ENCODE peak calls at places on chromosomes 4 and X, in seven cellular contexts. One of them, this sample, is unnamed.

GRCh38 chr4:186104895-186105720 is 604 bp downstream of the FAM149A start:
- DNase-seq in IMR-90: no peak
- DNase-seq in astrocyte of the spinal cord: no peak
- DNase-seq in pancreas: peak
- DNase-seq in neural progenitor cell: peak
- DNase-seq in fibroblast of mammary gland: no peak
- DNase-seq in HCT116: no peak
- DNase-seq in this sample: no peak

GRCh38 chrX:123475068-123475724 is 257.7 kb downstream of the THOC2 start:
- DNase-seq in IMR-90: no peak
- DNase-seq in neural progenitor cell: no peak
- DNase-seq in HCT116: no peak
- DNase-seq in astrocyte of the spinal cord: no peak
- DNase-seq in fibroblast of mammary gland: peak
- DNase-seq in pancreas: no peak
- DNase-seq in this sample: peak

GRCh38 chr4:22463179-22463578 is 52.7 kb downstream of the ADGRA3 start:
- DNase-seq in IMR-90: no peak
- DNase-seq in astrocyte of the spinal cord: no peak
- DNase-seq in pancreas: no peak
- DNase-seq in HCT116: no peak
- DNase-seq in fibroblast of mammary gland: no peak
- DNase-seq in neural progenitor cell: no peak
- DNase-seq in this sample: no peak

GRCh38 chrX:39633293-39633692 is 464.5 kb downstream of the BCOR start:
- DNase-seq in astrocyte of the spinal cord: peak
- DNase-seq in neural progenitor cell: no peak
- DNase-seq in fibroblast of mammary gland: peak
- DNase-seq in HCT116: no peak
- DNase-seq in pancreas: no peak
- DNase-seq in IMR-90: no peak
- DNase-seq in this sample: peak

GRCh38 chr4:34158883-34159282 is 2085.4 kb downstream of the ARAP2 start:
- DNase-seq in fibroblast of mammary gland: peak
- DNase-seq in HCT116: no peak
- DNase-seq in pancreas: no peak
- DNase-seq in IMR-90: peak
- DNase-seq in neural progenitor cell: no peak
- DNase-seq in astrocyte of the spinal cord: no peak
- DNase-seq in this sample: no peak

GRCh38 chr4:79273918-79274317 is 51.9 kb downstream of the NAA11 start:
- DNase-seq in neural progenitor cell: no peak
- DNase-seq in pancreas: no peak
- DNase-seq in IMR-90: no peak
- DNase-seq in astrocyte of the spinal cord: no peak
- DNase-seq in HCT116: no peak
- DNase-seq in fibroblast of mammary gland: peak
- DNase-seq in this sample: no peak

GRCh38 chr4:138972956-138973819 is 42.4 kb upstream of the NOCT start:
- DNase-seq in IMR-90: no peak
- DNase-seq in neural progenitor cell: peak
- DNase-seq in HCT116: no peak
- DNase-seq in fibroblast of mammary gland: no peak
- DNase-seq in pancreas: no peak
- DNase-seq in astrocyte of the spinal cord: no peak
- DNase-seq in this sample: no peak

GRCh38 chrX:129957241-129958099 is 25.0 kb upstream of the BCORL1 start:
- DNase-seq in neural progenitor cell: peak
- DNase-seq in astrocyte of the spinal cord: peak
- DNase-seq in pancreas: peak
- DNase-seq in fibroblast of mammary gland: peak
- DNase-seq in HCT116: peak
- DNase-seq in IMR-90: peak
- DNase-seq in this sample: no peak

GRCh38 chr4:132504438-132504837 is 644.7 kb upstream of the PCDH10 start:
- DNase-seq in neural progenitor cell: no peak
- DNase-seq in HCT116: no peak
- DNase-seq in pancreas: no peak
- DNase-seq in fibroblast of mammary gland: no peak
- DNase-seq in astrocyte of the spinal cord: peak
- DNase-seq in IMR-90: no peak
- DNase-seq in this sample: peak

GRCh38 chr4:55312491-55313101 is 33.4 kb upstream of the SRD5A3 start:
- DNase-seq in neural progenitor cell: peak
- DNase-seq in IMR-90: peak
- DNase-seq in HCT116: peak
- DNase-seq in fibroblast of mammary gland: peak
- DNase-seq in astrocyte of the spinal cord: peak
- DNase-seq in pancreas: no peak
- DNase-seq in this sample: peak

GRCh38 chr4:76687730-76688441 is 210.1 kb downstream of the SOWAHB start:
- DNase-seq in IMR-90: no peak
- DNase-seq in pancreas: no peak
- DNase-seq in HCT116: no peak
- DNase-seq in neural progenitor cell: peak
- DNase-seq in fibroblast of mammary gland: no peak
- DNase-seq in astrocyte of the spinal cord: no peak
- DNase-seq in this sample: no peak

GRCh38 chrX:105424729-105425128 is 204.2 kb upstream of the TEX13A start:
- DNase-seq in IMR-90: no peak
- DNase-seq in pancreas: no peak
- DNase-seq in astrocyte of the spinal cord: no peak
- DNase-seq in HCT116: no peak
- DNase-seq in fibroblast of mammary gland: no peak
- DNase-seq in neural progenitor cell: no peak
- DNase-seq in this sample: no peak

GRCh38 chr4:118327554-118328241 is 25.1 kb downstream of the PRSS12 start:
- DNase-seq in astrocyte of the spinal cord: no peak
- DNase-seq in fibroblast of mammary gland: peak
- DNase-seq in pancreas: no peak
- DNase-seq in HCT116: no peak
- DNase-seq in neural progenitor cell: no peak
- DNase-seq in IMR-90: peak
- DNase-seq in this sample: no peak

GRCh38 chr4:118326585-118326984 is 26.2 kb downstream of the PRSS12 start:
- DNase-seq in HCT116: no peak
- DNase-seq in neural progenitor cell: no peak
- DNase-seq in fibroblast of mammary gland: no peak
- DNase-seq in astrocyte of the spinal cord: no peak
- DNase-seq in IMR-90: no peak
- DNase-seq in pancreas: no peak
- DNase-seq in this sample: no peak

GRCh38 chr4:118318931-118319330 is 33.9 kb downstream of the PRSS12 start:
- DNase-seq in fibroblast of mammary gland: no peak
- DNase-seq in pancreas: no peak
- DNase-seq in neural progenitor cell: no peak
- DNase-seq in IMR-90: no peak
- DNase-seq in astrocyte of the spinal cord: no peak
- DNase-seq in HCT116: no peak
- DNase-seq in this sample: peak

GRCh38 chr4:118325443-118325842 is 27.4 kb downstream of the PRSS12 start:
- DNase-seq in IMR-90: no peak
- DNase-seq in pancreas: no peak
- DNase-seq in fibroblast of mammary gland: peak
- DNase-seq in HCT116: no peak
- DNase-seq in neural progenitor cell: no peak
- DNase-seq in astrocyte of the spinal cord: no peak
- DNase-seq in this sample: no peak

DNA sequence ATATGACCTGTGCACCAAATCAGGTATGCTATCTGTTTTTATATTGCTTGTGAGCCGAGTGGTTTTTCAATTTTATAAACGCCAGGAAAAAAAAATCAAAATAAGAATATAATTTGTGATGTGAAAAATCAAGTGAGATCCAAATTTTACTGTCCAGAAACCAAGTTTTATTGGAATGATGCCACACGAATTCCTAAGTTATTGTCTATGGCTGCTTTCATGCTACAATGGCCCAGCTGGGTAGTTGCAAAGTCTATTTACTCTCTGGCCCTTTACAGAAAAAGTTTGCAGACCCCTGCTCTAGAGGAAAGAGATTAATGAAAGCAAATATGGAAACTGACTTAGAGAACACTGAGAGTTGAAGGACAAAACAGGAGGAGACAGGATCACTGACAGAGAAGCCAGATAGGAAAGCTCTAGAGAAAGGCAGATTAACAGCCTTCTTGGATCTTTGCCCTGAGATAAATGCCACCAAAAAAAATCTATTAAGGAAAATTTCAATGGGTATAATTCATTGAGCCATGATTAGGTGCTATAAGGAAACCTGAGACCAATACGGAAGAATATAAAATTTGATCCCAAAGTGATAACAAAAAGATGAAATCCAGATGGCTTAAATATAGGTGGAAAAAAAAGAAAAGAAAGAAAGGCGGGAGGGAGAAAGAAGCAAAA is 29.8 kb downstream of the PRSS12 start:
- DNase-seq in IMR-90: no peak
- DNase-seq in pancreas: no peak
- DNase-seq in HCT116: no peak
- DNase-seq in fibroblast of mammary gland: no peak
- DNase-seq in neural progenitor cell: peak
- DNase-seq in astrocyte of the spinal cord: no peak
- DNase-seq in this sample: no peak
- TF ChIP-seq CTCF in IMR-90: no peak
- TF ChIP-seq CTCF in pancreas: no peak
- TF ChIP-seq CTCF in HCT116: no peak
- TF ChIP-seq CTCF in fibroblast of mammary gland: no peak
- TF ChIP-seq CTCF in neural progenitor cell: no peak
- TF ChIP-seq CTCF in astrocyte of the spinal cord: no peak
- TF ChIP-seq CTCF in this sample: no peak

GRCh38 chr4:24688453-24688852 is 104.1 kb upstream of the DHX15 start:
- DNase-seq in astrocyte of the spinal cord: no peak
- DNase-seq in pancreas: no peak
- DNase-seq in IMR-90: no peak
- DNase-seq in fibroblast of mammary gland: no peak
- DNase-seq in HCT116: no peak
- DNase-seq in neural progenitor cell: no peak
- DNase-seq in this sample: no peak
- TF ChIP-seq CTCF in astrocyte of the spinal cord: no peak
- TF ChIP-seq CTCF in pancreas: no peak
- TF ChIP-seq CTCF in IMR-90: no peak
- TF ChIP-seq CTCF in fibroblast of mammary gland: no peak
- TF ChIP-seq CTCF in HCT116: no peak
- TF ChIP-seq CTCF in neural progenitor cell: no peak
- TF ChIP-seq CTCF in this sample: no peak

DNA sequence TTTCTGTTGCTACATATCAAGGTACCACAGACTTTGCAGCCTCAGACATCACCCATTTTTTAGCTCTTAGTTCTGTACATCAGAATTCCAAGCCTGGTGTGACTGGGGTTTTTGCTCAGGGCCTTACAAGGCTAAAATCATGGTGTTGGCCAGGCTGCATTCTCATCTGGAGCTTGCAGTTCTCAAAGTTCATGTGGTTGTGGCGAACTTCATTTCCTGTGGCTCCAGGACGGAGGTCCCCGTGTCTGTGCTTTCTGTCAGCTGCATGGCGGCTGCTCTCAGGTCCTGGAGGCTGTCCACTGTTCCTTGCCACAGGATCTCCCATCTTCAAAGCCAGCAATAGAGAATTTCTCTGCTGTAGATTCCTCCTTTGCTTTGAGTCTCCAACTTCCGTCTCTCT is 157.4 kb downstream of the STIM2 start:
- DNase-seq in HCT116: no peak
- DNase-seq in IMR-90: no peak
- DNase-seq in astrocyte of the spinal cord: no peak
- DNase-seq in neural progenitor cell: no peak
- DNase-seq in fibroblast of mammary gland: no peak
- DNase-seq in pancreas: no peak
- DNase-seq in this sample: no peak
- TF ChIP-seq CTCF in HCT116: no peak
- TF ChIP-seq CTCF in IMR-90: no peak
- TF ChIP-seq CTCF in astrocyte of the spinal cord: no peak
- TF ChIP-seq CTCF in neural progenitor cell: no peak
- TF ChIP-seq CTCF in fibroblast of mammary gland: no peak
- TF ChIP-seq CTCF in pancreas: no peak
- TF ChIP-seq CTCF in this sample: no peak

DNA sequence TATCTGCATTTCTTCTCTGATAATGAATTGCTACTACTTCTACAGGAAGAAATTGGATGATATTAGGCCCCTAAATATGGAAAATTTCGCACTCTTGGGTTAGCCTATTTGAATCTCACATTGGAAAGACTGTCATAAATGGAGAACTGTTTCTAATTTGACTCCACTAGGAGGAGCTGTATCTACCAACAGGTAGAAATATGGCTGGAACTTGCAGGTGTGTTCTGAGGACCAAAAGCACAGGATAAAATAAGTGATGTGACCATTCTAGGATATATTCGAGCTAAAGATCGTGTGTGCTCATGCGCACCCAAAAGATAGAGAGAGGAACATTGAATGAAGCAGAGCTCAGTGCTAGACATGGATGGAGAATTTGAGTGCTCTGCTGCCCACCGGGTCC is 4.8 kb upstream of the NKAP start:
- DNase-seq in pancreas: no peak
- DNase-seq in fibroblast of mammary gland: no peak
- DNase-seq in HCT116: no peak
- DNase-seq in astrocyte of the spinal cord: no peak
- DNase-seq in neural progenitor cell: no peak
- DNase-seq in IMR-90: no peak
- DNase-seq in this sample: no peak
- TF ChIP-seq CTCF in pancreas: no peak
- TF ChIP-seq CTCF in fibroblast of mammary gland: peak
- TF ChIP-seq CTCF in HCT116: no peak
- TF ChIP-seq CTCF in astrocyte of the spinal cord: no peak
- TF ChIP-seq CTCF in neural progenitor cell: peak
- TF ChIP-seq CTCF in IMR-90: no peak
- TF ChIP-seq CTCF in this sample: no peak

GRCh38 chrX:125132274-125132673 is 187.4 kb upstream of the TEX13C start:
- DNase-seq in fibroblast of mammary gland: peak
- DNase-seq in pancreas: no peak
- DNase-seq in IMR-90: peak
- DNase-seq in neural progenitor cell: peak
- DNase-seq in astrocyte of the spinal cord: no peak
- DNase-seq in HCT116: no peak
- DNase-seq in this sample: peak
- TF ChIP-seq CTCF in fibroblast of mammary gland: peak
- TF ChIP-seq CTCF in pancreas: no peak
- TF ChIP-seq CTCF in IMR-90: peak
- TF ChIP-seq CTCF in neural progenitor cell: peak
- TF ChIP-seq CTCF in astrocyte of the spinal cord: no peak
- TF ChIP-seq CTCF in HCT116: no peak
- TF ChIP-seq CTCF in this sample: peak

This sample was measured in MCF 10A.